ENCODE peak calls at places on chromosomes 5 and 9, in seven cellular contexts. One of them, this sample, is unnamed.

GRCh38 chr5:124748687-124749594 is 2.5 kb upstream of the ZNF608 start:
- DNase-seq in HEK293T: peak
- DNase-seq in HCT116: peak
- DNase-seq in K562: peak
- DNase-seq in WTC11: peak
- DNase-seq in H1: peak
- DNase-seq in GM12878: peak
- DNase-seq in this sample: peak

GRCh38 chr5:96933764-96934163 is 2.1 kb upstream of the LNPEP start:
- DNase-seq in HEK293T: no peak
- DNase-seq in HCT116: no peak
- DNase-seq in K562: no peak
- DNase-seq in WTC11: no peak
- DNase-seq in H1: no peak
- DNase-seq in GM12878: no peak
- DNase-seq in this sample: no peak

GRCh38 chr5:119596046-119596445 is 33.3 kb upstream of the FAM170A start:
- DNase-seq in HEK293T: no peak
- DNase-seq in HCT116: no peak
- DNase-seq in K562: no peak
- DNase-seq in WTC11: no peak
- DNase-seq in H1: no peak
- DNase-seq in GM12878: no peak
- DNase-seq in this sample: no peak

GRCh38 chr9:129399301-129399990 is 221.4 kb upstream of the IER5L start:
- DNase-seq in HEK293T: no peak
- DNase-seq in HCT116: no peak
- DNase-seq in K562: no peak
- DNase-seq in WTC11: no peak
- DNase-seq in H1: no peak
- DNase-seq in GM12878: no peak
- DNase-seq in this sample: no peak

GRCh38 chr5:43007911-43008368 is 32.2 kb downstream of the ANXA2R start:
- DNase-seq in HEK293T: no peak
- DNase-seq in HCT116: no peak
- DNase-seq in K562: peak
- DNase-seq in WTC11: peak
- DNase-seq in H1: peak
- DNase-seq in GM12878: no peak
- DNase-seq in this sample: peak

GRCh38 chr9:87271696-87272477 is 225.8 kb upstream of the DAPK1 start:
- DNase-seq in HEK293T: no peak
- DNase-seq in HCT116: no peak
- DNase-seq in K562: no peak
- DNase-seq in WTC11: no peak
- DNase-seq in H1: no peak
- DNase-seq in GM12878: peak
- DNase-seq in this sample: no peak

GRCh38 chr5:98906756-98907355 is 22.0 kb downstream of the CHD1 start:
- DNase-seq in HEK293T: no peak
- DNase-seq in HCT116: no peak
- DNase-seq in K562: no peak
- DNase-seq in WTC11: no peak
- DNase-seq in H1: no peak
- DNase-seq in GM12878: no peak
- DNase-seq in this sample: no peak

GRCh38 chr5:146291421-146292074 is 47.1 kb upstream of the POU4F3 start:
- DNase-seq in HEK293T: peak
- DNase-seq in HCT116: peak
- DNase-seq in K562: peak
- DNase-seq in WTC11: no peak
- DNase-seq in H1: no peak
- DNase-seq in GM12878: no peak
- DNase-seq in this sample: peak

GRCh38 chr9:34989946-34990635 is 546 bp downstream of the DNAJB5 start:
- DNase-seq in HEK293T: peak
- DNase-seq in HCT116: no peak
- DNase-seq in K562: peak
- DNase-seq in WTC11: peak
- DNase-seq in H1: peak
- DNase-seq in GM12878: no peak
- DNase-seq in this sample: no peak
- TF ChIP-seq SP1 in HEK293T: no peak
- TF ChIP-seq SP1 in HCT116: no peak
- TF ChIP-seq SP1 in K562: no peak
- TF ChIP-seq SP1 in WTC11: no peak
- TF ChIP-seq SP1 in H1: no peak
- TF ChIP-seq SP1 in GM12878: no peak
- TF ChIP-seq SP1 in this sample: no peak

GRCh38 chr9:4211806-4212205 is 88.1 kb downstream of the GLIS3 start:
- DNase-seq in HEK293T: no peak
- DNase-seq in HCT116: no peak
- DNase-seq in K562: no peak
- DNase-seq in WTC11: no peak
- DNase-seq in H1: no peak
- DNase-seq in GM12878: no peak
- DNase-seq in this sample: no peak

GRCh38 chr9:4206718-4207117 is 93.2 kb downstream of the GLIS3 start:
- DNase-seq in HEK293T: no peak
- DNase-seq in HCT116: no peak
- DNase-seq in K562: no peak
- DNase-seq in WTC11: no peak
- DNase-seq in H1: no peak
- DNase-seq in GM12878: no peak
- DNase-seq in this sample: no peak

GRCh38 chr9:4207476-4207875 is 92.4 kb downstream of the GLIS3 start:
- DNase-seq in HEK293T: no peak
- DNase-seq in HCT116: no peak
- DNase-seq in K562: no peak
- DNase-seq in WTC11: no peak
- DNase-seq in H1: no peak
- DNase-seq in GM12878: no peak
- DNase-seq in this sample: no peak

GRCh38 chr9:4211022-4211421 is 88.8 kb downstream of the GLIS3 start:
- DNase-seq in HEK293T: no peak
- DNase-seq in HCT116: no peak
- DNase-seq in K562: no peak
- DNase-seq in WTC11: no peak
- DNase-seq in H1: no peak
- DNase-seq in GM12878: no peak
- DNase-seq in this sample: no peak

GRCh38 chr9:4207881-4208615 is 91.8 kb downstream of the GLIS3 start:
- DNase-seq in HEK293T: no peak
- DNase-seq in HCT116: no peak
- DNase-seq in K562: no peak
- DNase-seq in WTC11: no peak
- DNase-seq in H1: no peak
- DNase-seq in GM12878: no peak
- DNase-seq in this sample: no peak
- TF ChIP-seq SP1 in HEK293T: no peak
- TF ChIP-seq SP1 in HCT116: no peak
- TF ChIP-seq SP1 in K562: no peak
- TF ChIP-seq SP1 in WTC11: no peak
- TF ChIP-seq SP1 in H1: no peak
- TF ChIP-seq SP1 in GM12878: no peak
- TF ChIP-seq SP1 in this sample: no peak

GRCh38 chr9:134848504-134848903 is 32.1 kb upstream of the FCN2 start:
- DNase-seq in HEK293T: no peak
- DNase-seq in HCT116: no peak
- DNase-seq in K562: no peak
- DNase-seq in WTC11: no peak
- DNase-seq in H1: no peak
- DNase-seq in GM12878: no peak
- DNase-seq in this sample: no peak

GRCh38 chr9:134850611-134851010 is 30.0 kb upstream of the FCN2 start:
- DNase-seq in HEK293T: no peak
- DNase-seq in HCT116: no peak
- DNase-seq in K562: no peak
- DNase-seq in WTC11: no peak
- DNase-seq in H1: no peak
- DNase-seq in GM12878: no peak
- DNase-seq in this sample: no peak

GRCh38 chr9:134852906-134853654 is 27.5 kb upstream of the FCN2 start:
- DNase-seq in HEK293T: no peak
- DNase-seq in HCT116: no peak
- DNase-seq in K562: no peak
- DNase-seq in WTC11: no peak
- DNase-seq in H1: no peak
- DNase-seq in GM12878: no peak
- DNase-seq in this sample: no peak

GRCh38 chr9:134853893-134854292 is 26.7 kb upstream of the FCN2 start:
- DNase-seq in HEK293T: no peak
- DNase-seq in HCT116: no peak
- DNase-seq in K562: no peak
- DNase-seq in WTC11: no peak
- DNase-seq in H1: no peak
- DNase-seq in GM12878: no peak
- DNase-seq in this sample: no peak

GRCh38 chr9:134851015-134851414 is 29.6 kb upstream of the FCN2 start:
- DNase-seq in HEK293T: no peak
- DNase-seq in HCT116: no peak
- DNase-seq in K562: no peak
- DNase-seq in WTC11: no peak
- DNase-seq in H1: no peak
- DNase-seq in GM12878: no peak
- DNase-seq in this sample: no peak
- TF ChIP-seq SP1 in HEK293T: no peak
- TF ChIP-seq SP1 in HCT116: no peak
- TF ChIP-seq SP1 in K562: no peak
- TF ChIP-seq SP1 in WTC11: no peak
- TF ChIP-seq SP1 in H1: no peak
- TF ChIP-seq SP1 in GM12878: no peak
- TF ChIP-seq SP1 in this sample: no peak

DNA sequence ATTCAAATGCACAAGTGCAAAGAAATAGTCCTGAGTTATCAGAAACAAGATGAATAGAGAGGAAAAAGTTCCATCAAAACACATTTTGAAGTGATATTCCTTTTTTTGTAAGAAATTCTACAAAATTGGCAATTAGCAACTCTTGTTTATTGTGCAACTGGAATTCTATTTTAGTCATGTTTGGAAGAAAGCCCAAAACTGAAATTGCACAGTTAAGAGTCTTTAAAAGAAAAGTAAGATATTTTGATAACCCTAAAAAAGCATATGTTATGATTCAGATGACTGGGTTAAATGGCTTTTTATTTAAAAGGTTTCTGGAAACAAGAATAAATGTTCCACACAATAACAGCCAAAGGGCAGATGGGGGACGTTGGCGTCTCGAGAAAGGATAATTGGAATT is 275.2 kb downstream of the CDH9 start:
- DNase-seq in HEK293T: no peak
- DNase-seq in HCT116: no peak
- DNase-seq in K562: no peak
- DNase-seq in WTC11: no peak
- DNase-seq in H1: no peak
- DNase-seq in GM12878: no peak
- DNase-seq in this sample: no peak
- TF ChIP-seq SP1 in HEK293T: no peak
- TF ChIP-seq SP1 in HCT116: no peak
- TF ChIP-seq SP1 in K562: no peak
- TF ChIP-seq SP1 in WTC11: no peak
- TF ChIP-seq SP1 in H1: no peak
- TF ChIP-seq SP1 in GM12878: no peak
- TF ChIP-seq SP1 in this sample: no peak

GRCh38 chr5:80541392-80541791 is 28.7 kb downstream of the ANKRD34B start:
- DNase-seq in HEK293T: no peak
- DNase-seq in HCT116: no peak
- DNase-seq in K562: no peak
- DNase-seq in WTC11: no peak
- DNase-seq in H1: no peak
- DNase-seq in GM12878: no peak
- DNase-seq in this sample: no peak
- TF ChIP-seq SP1 in HEK293T: no peak
- TF ChIP-seq SP1 in HCT116: no peak
- TF ChIP-seq SP1 in K562: no peak
- TF ChIP-seq SP1 in WTC11: no peak
- TF ChIP-seq SP1 in H1: no peak
- TF ChIP-seq SP1 in GM12878: no peak
- TF ChIP-seq SP1 in this sample: no peak

This sample was measured in HepG2.